ENCODE peak calls at places on chromosome X, in nine cellular contexts. One of them, this sample, is unnamed.

GRCh38 chrX:16838202-16839066 is 31.7 kb downstream of the RBBP7 start:
- DNase-seq in endothelial cell of umbilical vein: peak; percentile 85
- DNase-seq in transverse colon: peak; percentile 13
- DNase-seq in HL-60: no peak
- DNase-seq in K562: no peak
- DNase-seq in stomach: peak; percentile 41
- DNase-seq in GM23338: no peak
- DNase-seq in breast epithelium: no peak
- DNase-seq in spleen: no peak
- DNase-seq in this sample: no peak

GRCh38 chrX:8981742-8982141 is 52.2 kb downstream of the FAM9B start:
- DNase-seq in endothelial cell of umbilical vein: no peak
- DNase-seq in transverse colon: no peak
- DNase-seq in HL-60: no peak
- DNase-seq in K562: no peak
- DNase-seq in stomach: no peak
- DNase-seq in GM23338: no peak
- DNase-seq in breast epithelium: no peak
- DNase-seq in spleen: no peak
- DNase-seq in this sample: no peak

GRCh38 chrX:68945603-68946228 is 116.9 kb downstream of the EFNB1 start:
- DNase-seq in endothelial cell of umbilical vein: peak; percentile 54
- DNase-seq in transverse colon: peak; percentile 12
- DNase-seq in HL-60: no peak
- DNase-seq in K562: peak; percentile 42
- DNase-seq in stomach: no peak
- DNase-seq in GM23338: peak; percentile 52
- DNase-seq in breast epithelium: no peak
- DNase-seq in spleen: peak; percentile 49
- DNase-seq in this sample: no peak

GRCh38 chrX:153551135-153551534 is 33.7 kb downstream of the ATP2B3 start:
- DNase-seq in endothelial cell of umbilical vein: no peak
- DNase-seq in transverse colon: no peak
- DNase-seq in HL-60: no peak
- DNase-seq in K562: no peak
- DNase-seq in stomach: no peak
- DNase-seq in GM23338: no peak
- DNase-seq in breast epithelium: no peak
- DNase-seq in spleen: no peak
- DNase-seq in this sample: no peak

GRCh38 chrX:7515681-7516413 is 327.1 kb upstream of the VCX start:
- DNase-seq in endothelial cell of umbilical vein: no peak
- DNase-seq in transverse colon: no peak
- DNase-seq in HL-60: no peak
- DNase-seq in K562: no peak
- DNase-seq in stomach: no peak
- DNase-seq in GM23338: peak; percentile 1
- DNase-seq in breast epithelium: no peak
- DNase-seq in spleen: no peak
- DNase-seq in this sample: no peak

GRCh38 chrX:153961292-153961691 is 10.3 kb downstream of the HCFC1 start:
- DNase-seq in endothelial cell of umbilical vein: no peak
- DNase-seq in transverse colon: no peak
- DNase-seq in HL-60: no peak
- DNase-seq in K562: no peak
- DNase-seq in stomach: no peak
- DNase-seq in GM23338: no peak
- DNase-seq in breast epithelium: no peak
- DNase-seq in spleen: peak; percentile 71
- DNase-seq in this sample: no peak

GRCh38 chrX:127300511-127300910 is 481.0 kb downstream of the PRR32 start:
- DNase-seq in endothelial cell of umbilical vein: no peak
- DNase-seq in transverse colon: no peak
- DNase-seq in HL-60: no peak
- DNase-seq in K562: no peak
- DNase-seq in stomach: no peak
- DNase-seq in GM23338: no peak
- DNase-seq in breast epithelium: no peak
- DNase-seq in spleen: no peak
- DNase-seq in this sample: no peak

GRCh38 chrX:48741834-48742233 is 19.7 kb upstream of the GLOD5 start:
- DNase-seq in endothelial cell of umbilical vein: no peak
- DNase-seq in transverse colon: no peak
- DNase-seq in HL-60: no peak
- DNase-seq in K562: no peak
- DNase-seq in stomach: no peak
- DNase-seq in GM23338: no peak
- DNase-seq in breast epithelium: no peak
- DNase-seq in spleen: no peak
- DNase-seq in this sample: no peak

GRCh38 chrX:55489315-55490009 is at the start of gene USP51:
- DNase-seq in endothelial cell of umbilical vein: peak; percentile 31
- DNase-seq in transverse colon: peak; percentile 34
- DNase-seq in HL-60: no peak
- DNase-seq in K562: peak; percentile 28
- DNase-seq in stomach: peak; percentile 42
- DNase-seq in GM23338: peak; percentile 73
- DNase-seq in breast epithelium: no peak
- DNase-seq in spleen: peak; percentile 82
- DNase-seq in this sample: peak; percentile 7

GRCh38 chrX:20517565-20517964 is 250.9 kb upstream of the RPS6KA3 start:
- DNase-seq in endothelial cell of umbilical vein: no peak
- DNase-seq in transverse colon: no peak
- DNase-seq in HL-60: no peak
- DNase-seq in K562: no peak
- DNase-seq in stomach: no peak
- DNase-seq in GM23338: no peak
- DNase-seq in breast epithelium: no peak
- DNase-seq in spleen: no peak
- DNase-seq in this sample: no peak

DNA sequence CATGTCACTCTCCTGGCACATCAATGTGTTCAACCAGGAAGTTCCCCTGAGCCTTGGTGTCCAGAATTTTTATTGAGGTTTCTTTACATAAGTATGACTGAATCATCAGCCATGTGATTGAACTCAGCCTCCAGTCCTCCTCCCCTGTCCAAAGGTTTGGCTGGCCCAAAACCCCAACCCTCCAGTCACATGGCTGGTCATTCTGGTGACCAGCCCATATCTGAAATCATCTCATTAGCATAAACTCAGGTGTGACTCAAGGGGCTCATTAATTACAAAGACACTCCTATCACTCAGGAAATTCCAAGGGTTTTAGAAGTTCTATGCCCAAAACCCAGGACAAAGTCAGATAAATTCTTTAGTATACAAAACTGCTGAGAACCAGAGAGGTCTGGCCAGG is 20.6 kb upstream of the SUPT20HL2 start:
- DNase-seq in endothelial cell of umbilical vein: no peak
- DNase-seq in transverse colon: no peak
- DNase-seq in HL-60: no peak
- DNase-seq in K562: no peak
- DNase-seq in stomach: no peak
- DNase-seq in GM23338: no peak
- DNase-seq in breast epithelium: no peak
- DNase-seq in spleen: no peak
- DNase-seq in this sample: no peak
- TF ChIP-seq POLR2AphosphoS5 in endothelial cell of umbilical vein: no peak
- TF ChIP-seq POLR2AphosphoS5 in transverse colon: no peak
- TF ChIP-seq POLR2AphosphoS5 in HL-60: no peak
- TF ChIP-seq POLR2AphosphoS5 in K562: no peak
- TF ChIP-seq POLR2AphosphoS5 in stomach: no peak
- TF ChIP-seq POLR2AphosphoS5 in GM23338: no peak
- TF ChIP-seq POLR2AphosphoS5 in breast epithelium: no peak
- TF ChIP-seq POLR2AphosphoS5 in spleen: no peak
- TF ChIP-seq POLR2AphosphoS5 in this sample: no peak

GRCh38 chrX:24493740-24494543 is 28.9 kb downstream of the PDK3 start:
- DNase-seq in endothelial cell of umbilical vein: no peak
- DNase-seq in transverse colon: no peak
- DNase-seq in HL-60: no peak
- DNase-seq in K562: no peak
- DNase-seq in stomach: no peak
- DNase-seq in GM23338: peak; percentile 43
- DNase-seq in breast epithelium: no peak
- DNase-seq in spleen: no peak
- DNase-seq in this sample: no peak

GRCh38 chrX:24487576-24487975 is 22.5 kb downstream of the PDK3 start:
- DNase-seq in endothelial cell of umbilical vein: no peak
- DNase-seq in transverse colon: no peak
- DNase-seq in HL-60: no peak
- DNase-seq in K562: no peak
- DNase-seq in stomach: no peak
- DNase-seq in GM23338: no peak
- DNase-seq in breast epithelium: no peak
- DNase-seq in spleen: no peak
- DNase-seq in this sample: no peak

GRCh38 chrX:24495700-24496099 is 30.6 kb downstream of the PDK3 start:
- DNase-seq in endothelial cell of umbilical vein: no peak
- DNase-seq in transverse colon: no peak
- DNase-seq in HL-60: no peak
- DNase-seq in K562: no peak
- DNase-seq in stomach: no peak
- DNase-seq in GM23338: no peak
- DNase-seq in breast epithelium: no peak
- DNase-seq in spleen: no peak
- DNase-seq in this sample: no peak

GRCh38 chrX:24494544-24495113 is 29.5 kb downstream of the PDK3 start:
- DNase-seq in endothelial cell of umbilical vein: peak; percentile 87
- DNase-seq in transverse colon: peak; percentile 48
- DNase-seq in HL-60: no peak
- DNase-seq in K562: no peak
- DNase-seq in stomach: no peak
- DNase-seq in GM23338: no peak
- DNase-seq in breast epithelium: no peak
- DNase-seq in spleen: no peak
- DNase-seq in this sample: no peak

GRCh38 chrX:24491741-24492140 is 26.7 kb downstream of the PDK3 start:
- DNase-seq in endothelial cell of umbilical vein: no peak
- DNase-seq in transverse colon: no peak
- DNase-seq in HL-60: no peak
- DNase-seq in K562: no peak
- DNase-seq in stomach: no peak
- DNase-seq in GM23338: peak; percentile 48
- DNase-seq in breast epithelium: no peak
- DNase-seq in spleen: no peak
- DNase-seq in this sample: no peak
- TF ChIP-seq POLR2AphosphoS5 in endothelial cell of umbilical vein: no peak
- TF ChIP-seq POLR2AphosphoS5 in transverse colon: no peak
- TF ChIP-seq POLR2AphosphoS5 in HL-60: no peak
- TF ChIP-seq POLR2AphosphoS5 in K562: no peak
- TF ChIP-seq POLR2AphosphoS5 in stomach: no peak
- TF ChIP-seq POLR2AphosphoS5 in GM23338: no peak
- TF ChIP-seq POLR2AphosphoS5 in breast epithelium: no peak
- TF ChIP-seq POLR2AphosphoS5 in spleen: no peak
- TF ChIP-seq POLR2AphosphoS5 in this sample: no peak

GRCh38 chrX:72545990-72546389 is 26.7 kb downstream of the HDAC8 start:
- DNase-seq in endothelial cell of umbilical vein: peak; percentile 32
- DNase-seq in transverse colon: peak; percentile 20
- DNase-seq in HL-60: no peak
- DNase-seq in K562: no peak
- DNase-seq in stomach: no peak
- DNase-seq in GM23338: peak; percentile 13
- DNase-seq in breast epithelium: no peak
- DNase-seq in spleen: no peak
- DNase-seq in this sample: no peak

GRCh38 chrX:72536542-72536941 is 36.1 kb downstream of the HDAC8 start:
- DNase-seq in endothelial cell of umbilical vein: no peak
- DNase-seq in transverse colon: no peak
- DNase-seq in HL-60: no peak
- DNase-seq in K562: no peak
- DNase-seq in stomach: no peak
- DNase-seq in GM23338: no peak
- DNase-seq in breast epithelium: no peak
- DNase-seq in spleen: no peak
- DNase-seq in this sample: no peak

GRCh38 chrX:72539822-72540221 is 32.8 kb downstream of the HDAC8 start:
- DNase-seq in endothelial cell of umbilical vein: no peak
- DNase-seq in transverse colon: no peak
- DNase-seq in HL-60: no peak
- DNase-seq in K562: no peak
- DNase-seq in stomach: no peak
- DNase-seq in GM23338: peak; percentile 1
- DNase-seq in breast epithelium: no peak
- DNase-seq in spleen: no peak
- DNase-seq in this sample: no peak

DNA sequence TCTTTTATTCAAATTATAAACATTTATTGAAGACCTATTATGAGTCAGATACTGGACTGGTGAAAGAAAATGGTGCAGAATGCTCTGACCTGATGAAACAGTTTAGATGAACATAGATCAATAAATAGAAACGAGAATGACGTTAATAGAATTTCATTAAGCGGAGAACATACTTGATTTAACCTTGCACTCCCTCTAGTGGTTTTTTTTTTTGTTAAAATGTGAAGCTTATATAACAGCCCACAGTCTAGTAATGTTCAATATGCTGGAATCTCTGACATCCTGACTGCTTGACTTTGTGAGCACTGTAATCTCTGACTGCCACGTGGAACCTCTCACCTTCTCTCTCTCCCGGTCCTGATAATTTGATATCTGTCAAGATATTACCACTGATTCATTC is 32.3 kb downstream of the HDAC8 start:
- DNase-seq in endothelial cell of umbilical vein: peak; percentile 30
- DNase-seq in transverse colon: no peak
- DNase-seq in HL-60: no peak
- DNase-seq in K562: peak; percentile 7
- DNase-seq in stomach: no peak
- DNase-seq in GM23338: peak; percentile 39
- DNase-seq in breast epithelium: no peak
- DNase-seq in spleen: no peak
- DNase-seq in this sample: no peak
- TF ChIP-seq POLR2AphosphoS5 in endothelial cell of umbilical vein: no peak
- TF ChIP-seq POLR2AphosphoS5 in transverse colon: no peak
- TF ChIP-seq POLR2AphosphoS5 in HL-60: no peak
- TF ChIP-seq POLR2AphosphoS5 in K562: no peak
- TF ChIP-seq POLR2AphosphoS5 in stomach: no peak
- TF ChIP-seq POLR2AphosphoS5 in GM23338: no peak
- TF ChIP-seq POLR2AphosphoS5 in breast epithelium: no peak
- TF ChIP-seq POLR2AphosphoS5 in spleen: no peak
- TF ChIP-seq POLR2AphosphoS5 in this sample: no peak

DNA sequence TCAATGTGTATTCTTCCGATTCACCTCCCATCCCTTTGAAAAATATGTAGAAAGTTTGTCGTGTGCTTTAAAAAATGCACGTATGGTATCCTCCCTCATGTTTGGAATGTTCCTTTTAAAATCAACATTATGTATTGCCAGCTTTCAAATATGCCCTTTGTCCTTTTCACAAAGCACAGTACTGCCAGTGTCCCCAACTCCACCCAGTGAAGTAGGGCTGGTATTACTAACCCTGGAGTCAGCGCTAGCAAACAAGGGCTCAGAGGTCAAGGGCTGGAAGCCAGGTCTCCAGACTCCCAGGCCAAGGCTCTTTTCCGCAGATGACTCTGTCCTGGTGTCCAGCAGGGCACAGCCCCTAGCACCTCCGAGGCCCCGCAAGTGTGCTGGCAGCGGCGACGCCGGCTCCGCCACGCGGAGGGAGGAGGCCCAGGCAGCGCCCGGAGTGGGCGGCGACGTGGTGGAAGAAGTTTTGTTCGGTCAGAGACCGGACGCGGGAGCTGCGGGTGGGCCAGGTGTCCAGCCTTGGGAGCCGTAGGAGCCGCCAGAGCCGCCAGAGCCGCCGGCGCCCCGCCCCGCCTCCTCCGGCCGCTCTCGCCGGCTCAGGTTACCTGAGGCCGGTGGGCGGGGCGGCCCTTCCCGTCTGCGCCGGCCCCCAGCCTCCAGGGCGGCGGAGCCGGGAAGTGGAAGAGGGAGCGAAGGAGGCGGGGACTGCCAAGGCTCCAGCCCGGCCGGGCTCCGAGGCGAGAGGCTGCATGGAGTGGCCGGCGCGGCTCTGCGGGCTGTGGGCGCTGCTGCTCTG is at the start of gene IL13RA1:
- DNase-seq in endothelial cell of umbilical vein: peak; percentile 86
- DNase-seq in transverse colon: peak; percentile 85
- DNase-seq in HL-60: peak; percentile 25
- DNase-seq in K562: peak; percentile 88
- DNase-seq in stomach: peak; percentile 86
- DNase-seq in GM23338: peak; percentile 89
- DNase-seq in breast epithelium: peak; percentile 72
- DNase-seq in spleen: peak; percentile 89
- DNase-seq in this sample: no peak
- TF ChIP-seq POLR2AphosphoS5 in endothelial cell of umbilical vein: peak; percentile 34
- TF ChIP-seq POLR2AphosphoS5 in transverse colon: peak; percentile 65
- TF ChIP-seq POLR2AphosphoS5 in HL-60: no peak
- TF ChIP-seq POLR2AphosphoS5 in K562: no peak
- TF ChIP-seq POLR2AphosphoS5 in stomach: peak; percentile 76
- TF ChIP-seq POLR2AphosphoS5 in GM23338: peak; percentile 35
- TF ChIP-seq POLR2AphosphoS5 in breast epithelium: peak; percentile 43
- TF ChIP-seq POLR2AphosphoS5 in spleen: peak; percentile 72
- TF ChIP-seq POLR2AphosphoS5 in this sample: no peak

This sample was measured in GM12891.